ENCODE peak calls at places on chromosome 18, in four cellular contexts. A is NCI-H460, B is NCI-H526 treated with DMSO at 0.1 percent for 48 hours, E is lower lobe of right lung. S is an unnamed sample.

GRCh38 chr18:13353424-13353823 is 134.9 kb downstream of the LDLRAD4 start:
- DNase-seq in A (no peak), B (no peak), E (no peak), S (no peak)

GRCh38 chr18:48868468-48869466 is 82.0 kb downstream of the SMAD7 start:
- DNase-seq in A (no peak), B (no peak), E (peak), S (peak)

GRCh38 chr18:72086421-72086820 is 457.7 kb downstream of the CBLN2 start:
- DNase-seq in A (peak), B (peak), E (no peak), S (no peak)

GRCh38 chr18:77811510-77811909 is 561.9 kb downstream of the GALR1 start:
- DNase-seq in A (peak), B (no peak), E (no peak), S (no peak)

GRCh38 chr18:1232867-1233266 is 328.2 kb downstream of the ADCYAP1 start:
- DNase-seq in A (no peak), B (no peak), E (no peak), S (no peak)

GRCh38 chr18:41744664-41745063 is 210.4 kb upstream of the PIK3C3 start:
- DNase-seq in A (no peak), B (no peak), E (no peak), S (no peak)

GRCh38 chr18:3132700-3133099 is 87.1 kb downstream of the MYOM1 start:
- DNase-seq in A (no peak), B (no peak), E (no peak), S (no peak)

GRCh38 chr18:24558403-24558802 is 98.0 kb downstream of the HRH4 start:
- DNase-seq in A (no peak), B (no peak), E (no peak), S (no peak)

GRCh38 chr18:4987452-4988405 is 209.3 kb downstream of the AKAIN1 start:
- DNase-seq in A (no peak), B (no peak), E (no peak), S (no peak)

GRCh38 chr18:73087291-73087977 is 219.6 kb upstream of the NETO1 start:
- DNase-seq in A (no peak), B (no peak), E (no peak), S (no peak)